ENCODE peak calls at places on chromosomes 7 and 10, in seven cellular contexts. O is left ventricle myocardium inferior, D is right atrium auricular region, Z is mucosa of descending colon, X is BE2C, P is fibroblast of lung, S is HFF-Myc. W is an unnamed sample.

GRCh38 chr10:78414380-78414779 is 380.7 kb downstream of the RPS24 start:
- DNase-seq in O (no peak), D (peak; percentile 42), Z (no peak), X (no peak), P (no peak), S (no peak), W (no peak)

GRCh38 chr10:74238031-74238431 is 87.0 kb downstream of the ADK start:
- DNase-seq in O (no peak), D (no peak), Z (peak; percentile 15), X (peak; percentile 47), P (peak; percentile 77), S (no peak), W (peak; percentile 59)

GRCh38 chr10:43282881-43283280 is 16.0 kb upstream of the RASGEF1A start:
- DNase-seq in O (no peak), D (no peak), Z (no peak), X (no peak), P (no peak), S (no peak), W (no peak)

GRCh38 chr10:3961082-3961481 is 176.1 kb upstream of the KLF6 start:
- DNase-seq in O (no peak), D (no peak), Z (no peak), X (no peak), P (no peak), S (no peak), W (no peak)

GRCh38 chr10:132375795-132376297 is 21.2 kb upstream of the PWWP2B start:
- DNase-seq in O (no peak), D (no peak), Z (no peak), X (no peak), P (no peak), S (no peak), W (no peak)

GRCh38 chr10:69874464-69874863 is 72.8 kb downstream of the COL13A1 start:
- DNase-seq in O (no peak), D (no peak), Z (no peak), X (no peak), P (peak; percentile 49), S (no peak), W (peak; percentile 82)

GRCh38 chr7:1708640-1709249 is 38.7 kb downstream of the ELFN1 start:
- DNase-seq in O (no peak), D (no peak), Z (no peak), X (peak; percentile 3), P (no peak), S (no peak), W (no peak)

GRCh38 chr7:47104206-47104549 is 477.7 kb downstream of the TNS3 start:
- DNase-seq in O (no peak), D (no peak), Z (no peak), X (no peak), P (no peak), S (no peak), W (no peak)

GRCh38 chr10:52394246-52394645 is 80.2 kb downstream of the DKK1 start:
- DNase-seq in O (no peak), D (no peak), Z (no peak), X (no peak), P (no peak), S (peak; percentile 52), W (no peak)

GRCh38 chr10:114879541-114880158 is 58.1 kb downstream of the FHIP2A start:
- DNase-seq in O (no peak), D (no peak), Z (peak; percentile 19), X (peak; percentile 60), P (peak; percentile 27), S (no peak), W (peak; percentile 50)

GRCh38 chr10:23376175-23376787 is 31.7 kb upstream of the C10orf67 start:
- DNase-seq in O (no peak), D (no peak), Z (peak; percentile 22), X (no peak), P (no peak), S (no peak), W (no peak)
- H3K4me3 ChIP-seq in O (no peak overlapping the region), D (no peak overlapping the region), Z (no peak overlapping the region), X (no peak overlapping the region), P (no peak overlapping the region), S (no peak overlapping the region), W (no peak overlapping the region)

GRCh38 chr10:95920798-95921426 is 13.1 kb downstream of the CC2D2B start:
- DNase-seq in O (no peak), D (no peak), Z (no peak), X (no peak), P (no peak), S (no peak), W (no peak)

GRCh38 chr10:95925033-95925432 is 17.3 kb downstream of the CC2D2B start:
- DNase-seq in O (no peak), D (no peak), Z (no peak), X (no peak), P (no peak), S (no peak), W (no peak)
- TF ChIP-seq CTCF in O (no peak), D (no peak), Z (no peak), X (no peak), P (no peak), S (no peak), W (no peak)

GRCh38 chr10:95559466-95559865 is 1.7 kb downstream of the SORBS1 start:
- DNase-seq in O (no peak), D (no peak), Z (no peak), X (no peak), P (no peak), S (no peak), W (no peak)
- H3K4me3 ChIP-seq in O (peak overlapping the region; percentile 82), D (peak overlapping the region; percentile 71), Z (no peak overlapping the region), X (no peak overlapping the region), P (no peak overlapping the region), S (no peak overlapping the region), W (no peak overlapping the region)

GRCh38 chr10:102660891-102661613 is 16.8 kb downstream of the TRIM8 start:
- DNase-seq in O (peak; percentile 77), D (no peak), Z (peak; percentile 82), X (peak; percentile 58), P (peak; percentile 84), S (no peak), W (peak; percentile 71)

GRCh38 chr10:102656791-102657371 is 12.6 kb downstream of the TRIM8 start:
- DNase-seq in O (no peak), D (no peak), Z (no peak), X (no peak), P (no peak), S (no peak), W (no peak)

GRCh38 chr10:102657984-102658724 is 13.9 kb downstream of the TRIM8 start:
- DNase-seq in O (no peak), D (no peak), Z (peak; percentile 79), X (no peak), P (peak; percentile 45), S (no peak), W (peak; percentile 80)

GRCh38 chr10:102657451-102657850 is 13.2 kb downstream of the TRIM8 start:
- DNase-seq in O (no peak), D (no peak), Z (no peak), X (no peak), P (no peak), S (no peak), W (no peak)

GRCh38 chr10:102658802-102659201 is 14.5 kb downstream of the TRIM8 start:
- DNase-seq in O (no peak), D (no peak), Z (no peak), X (no peak), P (no peak), S (no peak), W (no peak)
- TF ChIP-seq CTCF in O (no peak), D (no peak), Z (no peak), X (no peak), P (no peak), S (no peak), W (no peak)

GRCh38 chr7:123905714-123906113 is 19.3 kb upstream of the SPAM1 start:
- DNase-seq in O (no peak), D (no peak), Z (no peak), X (no peak), P (no peak), S (no peak), W (no peak)
- H3K4me3 ChIP-seq in O (no peak overlapping the region), D (no peak overlapping the region), Z (no peak overlapping the region), X (no peak overlapping the region), P (no peak overlapping the region), S (no peak overlapping the region), W (no peak overlapping the region)

GRCh38 chr7:20786049-20786412 is 655 bp downstream of the SP8 start:
- DNase-seq in O (no peak), D (no peak), Z (no peak), X (no peak), P (no peak), S (no peak), W (no peak)
- TF ChIP-seq CTCF in O (no peak), D (no peak), Z (no peak), X (no peak), P (no peak), S (no peak), W (no peak)

DNA sequence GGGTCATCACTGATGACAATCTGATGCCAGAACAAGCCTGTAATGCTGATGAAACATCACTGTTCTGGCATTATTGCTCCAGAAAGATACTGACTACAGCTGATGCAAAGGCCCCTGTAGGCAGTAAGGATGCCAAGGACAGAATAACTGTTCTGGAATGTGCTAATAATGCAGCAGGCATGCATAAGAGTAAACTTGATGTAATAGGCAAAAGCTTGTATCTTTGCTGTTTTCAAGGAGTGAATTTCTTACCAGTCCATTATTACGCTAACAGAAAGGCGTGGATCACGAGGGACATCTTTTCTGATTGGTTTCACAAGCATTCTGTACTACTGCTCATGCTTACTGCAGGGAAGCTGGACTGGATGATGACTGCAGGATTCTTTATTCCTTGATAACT is 18.7 kb downstream of the LCOR start:
- DNase-seq in O (no peak), D (no peak), Z (no peak), X (no peak), P (peak; percentile 94), S (no peak), W (peak; percentile 95)
- H3K4me3 ChIP-seq in O (no peak overlapping the region), D (no peak overlapping the region), Z (no peak overlapping the region), X (no peak overlapping the region), P (no peak overlapping the region), S (no peak overlapping the region), W (no peak overlapping the region)

W was measured in fibroblast of pulmonary artery.